ENCODE peak calls at places on chromosomes 2 and 18, in six cellular contexts. C is activated CD8-positive, alpha-beta memory T cell treated with anti-CD3 and anti-CD28 coated beads, Interleukin-2, amount 50 U/mL, for 4 hours; O is right cardiac atrium; R is progenitor cell of endocrine pancreas; F is left cardiac atrium; A is AG09319. T is an unnamed sample.

GRCh38 chr2:1743396-1744150 is 742 bp downstream of the PXDN start:
- DNase-seq in C (no peak), R (peak), A (no peak), O (peak), F (peak), T (no peak)

GRCh38 chr18:57428221-57429150 is 6.7 kb upstream of the ONECUT2 start:
- DNase-seq in C (no peak), O (no peak), A (no peak), R (peak), F (no peak), T (peak)

GRCh38 chr2:23397483-23397882 is 12.5 kb downstream of the KLHL29 start:
- DNase-seq in O (no peak), A (no peak), C (no peak), F (no peak), R (no peak), T (no peak)

GRCh38 chr2:182767578-182767977 is 51.5 kb downstream of the DNAJC10 start:
- DNase-seq in F (no peak), A (no peak), R (no peak), O (no peak), C (no peak), T (no peak)

GRCh38 chr2:20065885-20066602 is 14.6 kb upstream of the LAPTM4A start:
- DNase-seq in F (peak), C (no peak), A (no peak), O (peak), R (no peak), T (peak)

GRCh38 chr2:3447789-3448317 is 68.4 kb downstream of the TRAPPC12 start:
- DNase-seq in C (no peak), F (no peak), A (no peak), O (no peak), R (no peak), T (no peak)

GRCh38 chr18:23580677-23581367 is 5.5 kb downstream of the NPC1 start:
- DNase-seq in A (peak), C (no peak), O (no peak), F (no peak), R (no peak), T (no peak)

GRCh38 chr2:171957061-171957460 is 34.8 kb downstream of the HAT1 start:
- DNase-seq in O (no peak), C (no peak), A (no peak), R (no peak), F (no peak), T (no peak)

GRCh38 chr2:101961287-101962242 is 30.2 kb upstream of the IL1R2 start:
- DNase-seq in A (peak), R (no peak), O (peak), F (peak), C (no peak), T (peak)

GRCh38 chr2:42659601-42660000 is 91.2 kb downstream of the MTA3 start:
- DNase-seq in A (no peak), O (no peak), F (no peak), R (no peak), C (no peak), T (peak)

T was measured in testis.